ENCODE peak calls at places on chromosomes 16 and 17, in six cellular contexts. Y is mesendoderm; Q is CD8-positive, alpha-beta memory T cell; R is brain microvascular endothelial cell; S is mucosa of descending colon; K is cardiac muscle cell. X is an unnamed sample. For H3K36me3, the result is how much of the 10 kb centered on the place peaks cover.

GRCh38 chr17:63961355-63962207 is 11.1 kb downstream of the SCN4A start:
- DNase-seq in Y (peak), S (peak), K (peak), R (peak), Q (peak), X (peak)

GRCh38 chr17:36850794-36851193 is 86.5 kb upstream of the LHX1 start:
- DNase-seq in Y (peak), K (no peak), S (no peak), R (peak), Q (no peak), X (no peak)

GRCh38 chr16:80300876-80301275 is 239.9 kb upstream of the DYNLRB2 start:
- DNase-seq in Y (peak), S (no peak), K (peak), Q (no peak), R (peak), X (no peak)

GRCh38 chr17:11668633-11669032 is 70.4 kb downstream of the DNAH9 start:
- DNase-seq in Y (peak), S (no peak), Q (no peak), K (no peak), R (no peak), X (no peak)

GRCh38 chr16:76539609-76540008 is 262.4 kb downstream of the CNTNAP4 start:
- DNase-seq in Y (no peak), S (no peak), R (no peak), Q (no peak), K (no peak), X (no peak)

GRCh38 chr17:15655162-15655561 is 28.9 kb downstream of the TRIM16 start:
- DNase-seq in K (no peak), Y (peak), Q (no peak), S (no peak), R (no peak), X (no peak)

GRCh38 chr16:77434365-77435239 is at the start of gene ADAMTS18:
- DNase-seq in Y (peak), K (peak), Q (no peak), S (no peak), R (no peak), X (peak)

GRCh38 chr16:89658221-89658879 is 714 bp downstream of the SPATA33 start:
- DNase-seq in Y (peak), S (peak), Q (no peak), R (no peak), K (peak), X (no peak)

GRCh38 chr17:40828454-40829039 is 6.1 kb upstream of the KRT10 start:
- DNase-seq in Y (no peak), S (no peak), K (no peak), R (no peak), Q (no peak), X (no peak)

GRCh38 chr17:82973456-82974135 is 105.8 kb upstream of the METRNL start:
- DNase-seq in R (no peak), Q (no peak), S (peak), K (no peak), Y (no peak), X (no peak)

GRCh38 chr16:67613808-67614207 is 31.1 kb upstream of the CARMIL2 start:
- DNase-seq in R (no peak), Y (peak), S (no peak), K (no peak), Q (no peak), X (no peak)

GRCh38 chr17:72594248-72594647 is 473.4 kb downstream of the SOX9 start:
- DNase-seq in Y (peak), R (no peak), Q (no peak), S (no peak), K (no peak), X (no peak)

GRCh38 chr17:31582151-31582907 is 190.9 kb downstream of the RAB11FIP4 start:
- DNase-seq in S (peak), K (no peak), Y (no peak), R (peak), Q (no peak), X (peak)

GRCh38 chr16:68350951-68351350 is 40.1 kb downstream of the PRMT7 start:
- DNase-seq in S (no peak), R (no peak), K (no peak), Q (no peak), Y (no peak), X (no peak)

GRCh38 chr17:66570353-66571195 is 264.3 kb upstream of the CACNG5 start:
- DNase-seq in K (no peak), S (no peak), R (no peak), Y (no peak), Q (no peak), X (no peak)

GRCh38 chr17:70661342-70662222 is 492.2 kb downstream of the KCNJ2 start:
- DNase-seq in S (no peak), K (no peak), Q (no peak), R (no peak), Y (no peak), X (no peak)

GRCh38 chr16:25138130-25138529 is 26.6 kb downstream of the LCMT1 start:
- DNase-seq in S (no peak), Q (no peak), R (no peak), K (no peak), Y (no peak), X (no peak)
- H3K36me3 ChIP-seq in S (under half), Q (under half), R (under half), K (under half), Y (under half), X (under half)

GRCh38 chr17:28926366-28926765 is 23.5 kb upstream of the DHRS13 start:
- DNase-seq in R (no peak), S (no peak), Q (no peak), Y (no peak), K (no peak), X (no peak)
- H3K36me3 ChIP-seq in R (under half), S (under half), Q (under half), Y (under half), K (under half), X (under half)

GRCh38 chr16:82062645-82063058 is 27.6 kb downstream of the HSD17B2 start:
- DNase-seq in S (no peak), K (no peak), Q (no peak), R (no peak), Y (no peak), X (no peak)

GRCh38 chr16:82059983-82060421 is 24.9 kb downstream of the HSD17B2 start:
- DNase-seq in S (no peak), K (no peak), R (no peak), Y (no peak), Q (no peak), X (no peak)

GRCh38 chr16:82056550-82056896 is 21.5 kb downstream of the HSD17B2 start:
- DNase-seq in R (no peak), Y (no peak), K (no peak), S (no peak), Q (no peak), X (no peak)

GRCh38 chr16:82061861-82062525 is 26.9 kb downstream of the HSD17B2 start:
- DNase-seq in K (peak), R (peak), Y (peak), Q (no peak), S (no peak), X (no peak)

GRCh38 chr16:82059161-82059982 is 24.3 kb downstream of the HSD17B2 start:
- DNase-seq in R (no peak), Q (no peak), Y (no peak), K (no peak), S (no peak), X (no peak)
- H3K36me3 ChIP-seq in R (under half), Q (under half), Y (under half), K (under half), S (under half), X (under half)

GRCh38 chr16:2707368-2708289 is 12.4 kb downstream of the PRSS27 start:
- DNase-seq in K (no peak), R (no peak), S (no peak), Y (no peak), Q (no peak), X (peak)

GRCh38 chr16:2705351-2705750 is 14.7 kb downstream of the PRSS27 start:
- DNase-seq in R (no peak), S (no peak), Y (no peak), K (no peak), Q (no peak), X (no peak)

GRCh38 chr16:2704983-2705275 is 15.1 kb downstream of the PRSS27 start:
- DNase-seq in Y (no peak), S (no peak), K (no peak), Q (no peak), R (no peak), X (no peak)

GRCh38 chr16:2706611-2707311 is 13.3 kb downstream of the PRSS27 start:
- DNase-seq in Y (no peak), R (no peak), S (no peak), K (no peak), Q (no peak), X (no peak)

DNA sequence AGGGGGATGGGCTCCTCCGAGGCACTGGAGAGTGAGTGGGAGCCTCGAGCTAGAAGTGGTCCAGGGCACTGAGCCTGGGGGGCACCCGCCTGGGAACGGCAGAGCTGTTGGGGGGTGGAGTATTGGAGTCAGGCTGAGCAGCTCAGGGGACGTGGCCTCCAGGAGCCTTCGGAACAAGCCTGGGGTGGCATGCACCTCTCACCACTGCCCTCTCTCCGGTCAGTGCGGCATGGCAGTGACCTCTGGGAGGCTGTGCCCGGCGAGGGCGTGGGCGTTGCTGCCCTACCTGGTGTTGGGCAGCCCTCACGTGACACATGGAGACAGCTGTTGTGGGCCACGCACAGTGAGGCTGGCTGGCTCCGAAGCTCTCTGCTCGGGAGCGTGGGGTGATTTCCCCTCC is 13.9 kb downstream of the PRSS27 start:
- DNase-seq in K (no peak), Y (no peak), S (no peak), R (no peak), Q (no peak), X (no peak)
- H3K36me3 ChIP-seq in K (under half), Y (under half), S (under half), R (under half), Q (under half), X (under half)

GRCh38 chr16:11201498-11202259 is 54.3 kb downstream of the SOCS1 start:
- DNase-seq in S (no peak), Q (no peak), Y (peak), R (peak), K (no peak), X (no peak)

GRCh38 chr16:11198375-11198774 is 57.6 kb downstream of the SOCS1 start:
- DNase-seq in R (no peak), K (no peak), Y (no peak), Q (no peak), S (no peak), X (no peak)

GRCh38 chr16:11202260-11203091 is 53.5 kb downstream of the SOCS1 start:
- DNase-seq in K (no peak), R (peak), Y (no peak), S (no peak), Q (no peak), X (peak)

GRCh38 chr16:11198817-11199216 is 57.2 kb downstream of the SOCS1 start:
- DNase-seq in R (no peak), Y (no peak), K (no peak), S (peak), Q (no peak), X (no peak)

GRCh38 chr16:11200523-11201063 is 55.4 kb downstream of the SOCS1 start:
- DNase-seq in R (no peak), K (no peak), Q (no peak), S (no peak), Y (peak), X (no peak)
- H3K36me3 ChIP-seq in R (under half), K (under half), Q (under half), S (under half), Y (under half), X (under half)

X was measured in GM06990.